ENCODE peak calls at places on chromosomes 7 and 10, in ten cellular contexts. X is HepG2, C is transverse colon, L is stomach, P is spleen, W is sigmoid colon, J is HCT116, R is upper lobe of left lung, V is breast epithelium, O is GM12878. H is an unnamed sample.
A peak's percentile ranks its signal among the peaks of the same experiment; 100 is the strongest.

GRCh38 chr7:31432831-31433340 is 81.0 kb upstream of the ITPRID1 start:
- DNase-seq in X (no peak), C (no peak), L (no peak), P (no peak), W (no peak), J (no peak), R (no peak), V (no peak), O (no peak), H (no peak)

GRCh38 chr7:11754933-11755332 is 77.1 kb downstream of the THSD7A start:
- DNase-seq in X (no peak), C (no peak), L (no peak), P (no peak), W (no peak), J (no peak), R (no peak), V (no peak), O (no peak), H (no peak)

GRCh38 chr7:34211003-34211402 is 305.7 kb downstream of the BMPER start:
- DNase-seq in X (no peak), C (no peak), L (no peak), P (no peak), W (no peak), J (no peak), R (no peak), V (no peak), O (no peak), H (no peak)

GRCh38 chr10:15168296-15168780 is at the start of gene NMT2:
- DNase-seq in X (peak; percentile 63), C (no peak), L (no peak), P (peak; percentile 98), W (no peak), J (peak; percentile 68), R (peak; percentile 96), V (peak; percentile 58), O (no peak), H (no peak)

GRCh38 chr7:426510-426909 is 93.1 kb downstream of the PDGFA start:
- DNase-seq in X (no peak), C (no peak), L (no peak), P (peak; percentile 58), W (no peak), J (no peak), R (peak; percentile 54), V (no peak), O (no peak), H (no peak)

GRCh38 chr10:80161321-80162084 is 29.0 kb downstream of the PLAC9 start:
- DNase-seq in X (peak; percentile 55), C (no peak), L (no peak), P (no peak), W (no peak), J (no peak), R (peak; percentile 38), V (no peak), O (no peak), H (no peak)

GRCh38 chr7:7696458-7697119 is 21.8 kb downstream of the RPA3 start:
- DNase-seq in X (peak; percentile 43), C (no peak), L (no peak), P (no peak), W (no peak), J (peak; percentile 65), R (no peak), V (no peak), O (no peak), H (peak; percentile 35)

GRCh38 chr7:2843711-2844152 is 376 bp downstream of the GNA12 start:
- DNase-seq in X (no peak), C (peak; percentile 48), L (no peak), P (peak; percentile 91), W (peak; percentile 81), J (no peak), R (no peak), V (no peak), O (no peak), H (no peak)

GRCh38 chr7:99040104-99040958 is 103.6 kb downstream of the SMURF1 start:
- DNase-seq in X (peak; percentile 79), C (peak; percentile 85), L (peak; percentile 85), P (peak; percentile 81), W (peak; percentile 93), J (peak; percentile 68), R (peak; percentile 81), V (peak; percentile 77), O (peak; percentile 9), H (peak; percentile 86)

GRCh38 chr7:29848941-29849340 is 42.6 kb downstream of the WIPF3 start:
- DNase-seq in X (no peak), C (no peak), L (no peak), P (no peak), W (no peak), J (no peak), R (no peak), V (no peak), O (no peak), H (no peak)

GRCh38 chr7:50633414-50633710 is 68.2 kb upstream of the DDC start:
- DNase-seq in X (no peak), C (no peak), L (no peak), P (no peak), W (no peak), J (no peak), R (no peak), V (no peak), O (no peak), H (no peak)

GRCh38 chr10:33330543-33331019 is 3.9 kb downstream of the NRP1 start:
- DNase-seq in X (peak; percentile 73), C (peak; percentile 87), L (peak; percentile 85), P (peak; percentile 88), W (peak; percentile 91), J (peak; percentile 64), R (no peak), V (peak; percentile 81), O (peak; percentile 13), H (peak; percentile 82)
- TF ChIP-seq POLR2AphosphoS5 in X (no peak), C (no peak), L (peak; percentile 76), P (no peak), W (no peak), J (no peak), R (no peak), V (no peak), O (no peak), H (peak; percentile 60)

GRCh38 chr10:93378039-93378438 is 104.1 kb downstream of the MYOF start:
- DNase-seq in X (no peak), C (no peak), L (no peak), P (no peak), W (no peak), J (no peak), R (no peak), V (no peak), O (no peak), H (no peak)

GRCh38 chr10:93379366-93380042 is 102.6 kb downstream of the MYOF start:
- DNase-seq in X (no peak), C (no peak), L (no peak), P (no peak), W (no peak), J (no peak), R (no peak), V (no peak), O (no peak), H (no peak)

GRCh38 chr10:93380043-93380565 is 102.0 kb downstream of the MYOF start:
- DNase-seq in X (no peak), C (no peak), L (no peak), P (no peak), W (no peak), J (no peak), R (no peak), V (no peak), O (no peak), H (no peak)

DNA sequence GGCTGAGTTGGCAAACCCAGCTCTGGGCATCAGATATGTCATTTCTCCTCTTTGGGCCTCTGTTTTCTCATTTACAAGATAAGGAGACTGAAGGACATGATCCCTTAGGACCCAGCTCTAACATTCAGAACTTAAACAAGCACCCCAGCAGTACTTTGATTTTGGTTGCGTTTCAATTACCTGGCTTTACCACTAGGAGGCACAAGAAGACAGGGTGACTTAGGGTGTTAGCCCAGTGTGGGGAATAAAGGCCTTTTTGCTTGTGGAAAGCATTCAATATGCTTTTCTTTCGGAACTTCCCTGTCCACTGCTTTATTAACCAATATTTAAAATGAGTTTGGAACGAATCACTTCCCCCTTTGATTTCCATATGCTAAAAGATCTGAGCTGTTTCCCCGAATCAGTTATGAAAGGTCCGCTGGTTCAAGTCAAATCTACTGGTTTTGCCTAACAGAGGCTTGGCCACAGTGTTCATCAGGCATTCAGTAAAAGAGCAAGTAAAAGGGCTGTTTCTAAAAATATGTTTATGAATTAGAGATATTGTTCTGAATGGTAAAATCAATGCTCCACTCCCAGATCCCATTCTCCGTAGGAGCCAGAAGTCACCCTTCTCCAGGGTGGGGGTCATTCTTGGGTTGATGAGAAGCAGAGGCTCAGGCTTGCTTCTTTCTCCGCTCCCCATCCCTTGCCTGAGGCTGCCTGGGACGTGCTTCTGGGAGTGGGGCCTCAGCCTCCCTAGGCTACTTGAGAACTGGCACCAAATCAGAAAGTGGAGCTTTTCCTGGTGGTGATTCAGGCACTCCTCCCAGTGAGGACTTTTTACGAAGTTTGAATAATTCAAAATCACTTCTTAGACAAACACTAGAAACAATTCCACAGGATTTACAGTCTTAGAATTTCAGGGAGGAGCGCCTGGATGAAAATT is 105.5 kb downstream of the MYOF start:
- DNase-seq in X (peak; percentile 69), C (peak; percentile 42), L (peak; percentile 26), P (no peak), W (peak; percentile 87), J (peak; percentile 80), R (no peak), V (no peak), O (peak; percentile 31), H (peak; percentile 69)
- TF ChIP-seq POLR2A in X (no peak), C (no peak), L (no peak), P (no peak), W (no peak), J (no peak), R (no peak), V (no peak), O (no peak), H (no peak)

DNA sequence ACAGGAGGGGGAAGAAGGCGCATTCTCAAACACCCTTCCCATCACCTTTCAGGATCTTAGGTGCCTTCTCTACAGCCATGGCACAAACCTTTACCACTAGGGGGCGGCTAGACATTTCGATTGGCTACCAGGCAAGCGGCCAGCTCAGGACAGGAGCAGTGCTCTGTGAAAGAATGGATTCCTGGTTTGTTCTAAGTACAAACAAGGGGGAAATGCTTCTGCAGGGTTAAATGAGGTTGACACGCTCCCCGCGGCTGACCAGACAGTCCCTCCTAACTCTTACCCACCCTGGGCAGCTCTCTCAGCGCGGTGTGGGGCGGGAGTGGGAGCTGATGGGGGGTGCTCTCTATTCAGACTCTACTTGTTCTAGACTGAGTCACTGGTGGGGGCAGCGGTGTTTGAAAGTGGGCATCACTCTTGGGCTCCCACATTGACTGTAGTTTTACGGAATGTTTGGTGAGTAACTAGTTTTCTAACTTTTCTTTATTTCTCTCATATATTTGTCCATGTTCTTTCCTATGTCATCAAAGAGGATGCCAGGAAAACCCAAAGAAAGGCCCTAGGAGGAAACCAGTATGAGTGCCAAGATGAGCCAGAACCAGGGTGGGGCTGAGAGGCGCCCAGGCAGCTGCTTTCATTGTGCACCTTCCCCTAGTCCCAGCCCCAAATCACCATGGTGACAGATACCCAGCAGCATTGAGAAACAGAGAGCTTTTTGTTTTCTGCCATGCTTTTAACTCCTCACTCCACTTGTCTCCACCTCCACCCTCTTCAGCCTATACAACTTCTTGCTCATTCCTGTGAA is 61.4 kb upstream of the GPR158 start:
- DNase-seq in X (peak; percentile 57), C (peak; percentile 81), L (peak; percentile 85), P (no peak), W (peak; percentile 73), J (peak; percentile 72), R (peak; percentile 23), V (peak; percentile 72), O (no peak), H (peak; percentile 71)
- TF ChIP-seq CTCF in X (peak; percentile 89), C (peak; percentile 70), L (no peak), P (peak; percentile 28), W (peak; percentile 46), J (peak; percentile 89), R (peak; percentile 66), V (peak; percentile 57), O (peak; percentile 86), H (peak; percentile 59)

GRCh38 chr10:29619273-29619672 is 15.5 kb downstream of the SVIL start:
- DNase-seq in X (peak; percentile 75), C (no peak), L (no peak), P (no peak), W (peak; percentile 60), J (no peak), R (no peak), V (no peak), O (no peak), H (no peak)
- TF ChIP-seq POLR2AphosphoS5 in X (no peak), C (peak; percentile 95), L (peak; percentile 84), P (no peak), W (peak; percentile 98), J (no peak), R (no peak), V (peak; percentile 22), O (no peak), H (no peak)